ENCODE peak calls at places on chromosomes 13 and 19, in ten cellular contexts. Z is BJ; L is Calu3; F is uterus; C is K562; D is CD4-positive, alpha-beta T cell; O is fibroblast of lung; P is GM23338; E is transverse colon; Q is endothelial cell. S is an unnamed sample.
A peak's percentile ranks its signal among the peaks of the same experiment; 100 is the strongest.

GRCh38 chr19:23343434-23344010 is 51.7 kb downstream of the ZNF91 start:
- DNase-seq in E (no peak), F (no peak), C (no peak), P (no peak), Q (no peak), O (no peak), D (no peak), L (no peak), Z (no peak), S (no peak)

GRCh38 chr19:34503546-34504272 is 22.2 kb downstream of the WTIP start:
- DNase-seq in F (no peak), P (no peak), Q (no peak), O (no peak), L (no peak), C (no peak), D (no peak), E (no peak), Z (no peak), S (no peak)

GRCh38 chr19:18596752-18597157 is 8.2 kb downstream of the REX1BD start:
- DNase-seq in Q (no peak), Z (no peak), L (peak; percentile 38), O (peak; percentile 32), D (no peak), P (peak; percentile 87), E (peak; percentile 63), F (peak; percentile 41), C (peak; percentile 95), S (no peak)

GRCh38 chr19:35793381-35794165 is 18.2 kb downstream of the ARHGAP33 start:
- DNase-seq in D (no peak), E (no peak), O (no peak), Z (no peak), P (no peak), F (no peak), Q (no peak), C (no peak), L (peak; percentile 43), S (no peak)

GRCh38 chr19:18590273-18591272 is 2.0 kb downstream of the REX1BD start:
- DNase-seq in O (peak; percentile 47), C (peak; percentile 81), Z (no peak), Q (peak; percentile 84), L (no peak), F (no peak), D (no peak), P (peak; percentile 99), E (peak; percentile 49), S (no peak)

GRCh38 chr19:41401483-41401882 is 3.9 kb downstream of the BCKDHA start:
- DNase-seq in C (no peak), Q (no peak), O (no peak), L (no peak), D (no peak), P (no peak), E (no peak), F (no peak), Z (no peak), S (no peak)

GRCh38 chr19:41366089-41366488 is 2.1 kb upstream of the B9D2 start:
- DNase-seq in Q (no peak), C (peak; percentile 42), O (no peak), P (peak; percentile 67), F (no peak), E (no peak), L (peak; percentile 35), D (no peak), Z (no peak), S (no peak)

GRCh38 chr13:59342396-59342795 is 821.3 kb downstream of the DIAPH3 start:
- DNase-seq in F (no peak), E (no peak), O (no peak), L (no peak), C (no peak), Q (no peak), D (no peak), P (no peak), Z (no peak), S (no peak)

GRCh38 chr19:37719111-37719926 is at the start of gene ZNF607:
- DNase-seq in C (peak; percentile 92), Q (peak; percentile 92), E (peak; percentile 92), L (peak; percentile 96), O (peak; percentile 93), P (peak; percentile 97), D (peak; percentile 79), Z (peak; percentile 44), F (peak; percentile 89), S (peak; percentile 84)

GRCh38 chr19:57123882-57124281 is 4.1 kb downstream of the USP29 start:
- DNase-seq in P (no peak), O (no peak), F (no peak), C (no peak), Z (no peak), Q (no peak), L (no peak), D (no peak), E (no peak), S (no peak)

GRCh38 chr19:14315433-14315832 is 65.8 kb upstream of the ADGRE5 start:
- DNase-seq in E (no peak), Z (no peak), O (no peak), P (no peak), Q (no peak), D (no peak), L (no peak), F (no peak), C (no peak), S (no peak)
- TF ChIP-seq CTCF in E (no peak), Z (no peak), O (no peak), P (peak; percentile 16), Q (no peak), D (no peak), L (no peak), F (no peak), C (no peak), S (peak; percentile 25)

GRCh38 chr19:31963741-31964140 is 381.7 kb upstream of the ZNF507 start:
- DNase-seq in Z (no peak), L (no peak), Q (no peak), O (no peak), P (no peak), D (no peak), E (no peak), F (no peak), C (no peak), S (no peak)

GRCh38 chr19:31956771-31957170 is 388.6 kb upstream of the ZNF507 start:
- DNase-seq in F (no peak), Q (no peak), E (no peak), P (no peak), Z (no peak), C (no peak), L (no peak), O (peak; percentile 63), D (no peak), S (no peak)

GRCh38 chr19:31957711-31958110 is 387.7 kb upstream of the ZNF507 start:
- DNase-seq in Z (no peak), O (no peak), P (no peak), E (no peak), C (no peak), D (no peak), Q (no peak), L (no peak), F (no peak), S (no peak)

GRCh38 chr19:31962565-31962996 is 382.8 kb upstream of the ZNF507 start:
- DNase-seq in E (no peak), P (no peak), Z (no peak), F (no peak), C (no peak), O (peak; percentile 92), D (no peak), Q (no peak), L (no peak), S (no peak)

GRCh38 chr19:31960474-31960873 is 384.9 kb upstream of the ZNF507 start:
- DNase-seq in O (peak; percentile 25), F (no peak), E (no peak), D (no peak), L (no peak), Z (no peak), C (no peak), P (no peak), Q (no peak), S (no peak)
- TF ChIP-seq CTCF in O (no peak), F (no peak), E (no peak), D (no peak), L (no peak), Z (no peak), C (no peak), P (no peak), Q (no peak), S (no peak)

GRCh38 chr13:44112700-44113329 is 233.1 kb downstream of the LACC1 start:
- DNase-seq in Z (no peak), D (no peak), Q (no peak), L (no peak), F (no peak), P (no peak), E (no peak), O (no peak), C (no peak), S (no peak)

GRCh38 chr13:44117351-44117750 is 237.6 kb downstream of the LACC1 start:
- DNase-seq in F (no peak), E (no peak), P (peak; percentile 8), L (no peak), Q (no peak), D (no peak), Z (peak; percentile 8), O (peak; percentile 53), C (no peak), S (no peak)

GRCh38 chr13:44111701-44112100 is 232.0 kb downstream of the LACC1 start:
- DNase-seq in O (no peak), Z (no peak), Q (no peak), P (no peak), L (no peak), F (no peak), D (no peak), E (no peak), C (no peak), S (no peak)

GRCh38 chr13:44120814-44121505 is 241.3 kb downstream of the LACC1 start:
- DNase-seq in L (no peak), P (no peak), F (no peak), C (no peak), Q (no peak), Z (no peak), D (no peak), E (no peak), O (no peak), S (no peak)

GRCh38 chr13:44116562-44117315 is 237.0 kb downstream of the LACC1 start:
- DNase-seq in D (no peak), Z (no peak), E (no peak), P (peak; percentile 56), C (no peak), Q (no peak), F (no peak), O (peak; percentile 28), L (no peak), S (no peak)
- TF ChIP-seq CTCF in D (no peak), Z (no peak), E (no peak), P (peak; percentile 19), C (no peak), Q (no peak), F (no peak), O (no peak), L (no peak), S (peak; percentile 17)

DNA sequence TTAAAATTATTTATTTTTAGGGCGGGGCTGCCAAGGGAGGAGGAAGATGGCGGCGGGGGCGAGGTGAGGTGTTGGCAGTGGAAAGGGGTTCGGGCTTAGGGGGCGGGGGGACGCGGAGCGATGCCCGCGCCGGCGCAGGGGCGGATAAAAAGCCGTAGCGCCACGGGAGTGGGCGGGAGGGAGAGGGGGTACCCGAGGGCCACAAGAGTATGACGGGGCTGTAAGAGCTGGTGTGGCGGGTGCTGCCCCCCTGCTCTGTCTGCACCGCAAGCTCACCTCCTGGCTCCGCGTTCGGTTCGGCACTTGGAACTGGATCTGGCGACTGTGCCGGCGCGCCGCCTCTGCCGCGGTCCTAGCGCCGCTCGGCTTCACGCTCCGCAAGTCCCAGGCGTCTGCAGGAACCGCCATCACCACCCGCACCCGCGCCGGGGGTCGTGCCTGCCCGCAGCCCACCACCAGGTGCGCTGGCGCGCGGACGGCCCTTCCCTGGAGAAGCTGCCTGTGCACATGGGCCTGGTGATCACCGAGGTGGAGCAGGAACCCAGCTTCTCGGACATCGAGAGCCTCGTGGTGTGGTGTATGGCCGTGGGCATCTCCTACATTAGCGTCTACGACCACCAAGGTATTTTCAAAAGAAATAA is 265.2 kb upstream of the SGCG start:
- DNase-seq in O (peak; percentile 64), Z (no peak), E (peak; percentile 68), C (peak; percentile 13), P (peak; percentile 84), F (peak; percentile 66), L (peak; percentile 13), D (no peak), Q (peak; percentile 74), S (no peak)
- TF ChIP-seq CTCF in O (no peak), Z (no peak), E (no peak), C (no peak), P (no peak), F (no peak), L (no peak), D (no peak), Q (peak; percentile 38), S (no peak)

S was measured in HFFc6.